ENCODE peak calls at places on chromosomes 11 and 22, in four cellular contexts. Z, C, B and F are unnamed samples.

GRCh38 chr22:49303781-49304461 is 523.8 kb downstream of the BRD1 start:
- DNase-seq in Z (no peak), B (no peak), C (no peak), F (no peak)

GRCh38 chr22:23557467-23557866 is 22.6 kb downstream of the IGLL1 start:
- DNase-seq in Z (no peak), B (no peak), C (no peak), F (no peak)

GRCh38 chr11:125155767-125156166 is 8.8 kb upstream of the PKNOX2 start:
- DNase-seq in B (no peak), C (no peak), Z (no peak), F (no peak)

GRCh38 chr11:90593099-90593498 is 370.2 kb upstream of the CHORDC1 start:
- DNase-seq in C (no peak), B (no peak), Z (no peak), F (no peak)

GRCh38 chr11:113350646-113351045 is 36.3 kb downstream of the TTC12 start:
- DNase-seq in C (no peak), Z (no peak), B (no peak), F (no peak)

GRCh38 chr22:43955883-43956286 is 643 bp downstream of the SAMM50 start:
- DNase-seq in Z (no peak), C (no peak), B (no peak), F (no peak)

GRCh38 chr11:111105566-111105965 is 140.0 kb upstream of the POU2AF2 start:
- DNase-seq in Z (no peak), C (no peak), B (no peak), F (no peak)

GRCh38 chr11:73980001-73980960 is 2.4 kb downstream of the UCP2 start:
- DNase-seq in C (peak), Z (peak), B (peak), F (peak)

GRCh38 chr11:2216400-2217064 is 44.9 kb upstream of the TH start:
- DNase-seq in Z (no peak), C (no peak), B (no peak), F (no peak)

GRCh38 chr11:36389006-36389405 is 92.9 kb downstream of the PRR5L start:
- DNase-seq in B (no peak), C (no peak), Z (no peak), F (no peak)

GRCh38 chr22:49491726-49492125 is 335.9 kb downstream of the BRD1 start:
- DNase-seq in C (no peak), Z (no peak), B (no peak), F (no peak)

GRCh38 chr11:47889714-47890441 is 41.7 kb upstream of the NUP160 start:
- DNase-seq in Z (no peak), B (no peak), C (no peak), F (peak)

GRCh38 chr11:15123849-15124248 is 9.1 kb downstream of the INSC start:
- DNase-seq in B (no peak), C (no peak), Z (no peak), F (no peak)

GRCh38 chr11:20363500-20364411 is at the start of gene HTATIP2:
- DNase-seq in Z (no peak), C (no peak), B (peak), F (peak)

GRCh38 chr11:134498326-134499139 is 86.5 kb upstream of the B3GAT1 start:
- DNase-seq in C (no peak), Z (no peak), B (no peak), F (no peak)

GRCh38 chr22:33699176-33699575 is 221.1 kb downstream of the LARGE1 start:
- DNase-seq in B (no peak), Z (no peak), C (no peak), F (no peak)

GRCh38 chr22:40418366-40419201 is 48.2 kb downstream of the SGSM3 start:
- DNase-seq in Z (no peak), C (no peak), B (peak), F (no peak)

DNA sequence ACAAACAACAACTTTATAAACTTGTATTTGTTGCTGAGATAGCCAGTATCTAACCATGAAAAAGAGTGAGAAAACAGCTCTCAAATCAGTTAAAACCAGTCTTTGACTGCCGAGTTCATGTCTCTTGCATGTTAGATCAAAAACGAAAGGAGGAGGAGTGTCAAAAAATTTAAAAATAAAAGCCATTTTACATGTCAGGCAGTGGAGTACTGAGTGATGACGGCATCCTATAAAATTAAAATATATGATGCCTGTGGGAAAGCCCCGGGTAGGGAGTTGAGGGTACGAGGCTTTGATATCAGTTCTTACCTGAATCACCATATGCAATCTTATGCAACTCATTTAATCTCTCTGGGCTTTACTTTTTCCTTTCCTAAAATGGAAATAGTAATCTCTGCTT is 117.3 kb downstream of the ETS1 start:
- DNase-seq in Z (no peak), C (no peak), B (no peak), F (no peak)
- H3K9ac ChIP-seq in Z (peak), C (no peak), B (no peak), F (no peak)

GRCh38 chr11:6604081-6604626 is 580 bp downstream of the ILK start:
- DNase-seq in C (peak), Z (no peak), B (peak), F (peak)
- TF ChIP-seq POLR2AphosphoS5 in C (no peak), Z (peak), B (peak), F (no peak)

DNA sequence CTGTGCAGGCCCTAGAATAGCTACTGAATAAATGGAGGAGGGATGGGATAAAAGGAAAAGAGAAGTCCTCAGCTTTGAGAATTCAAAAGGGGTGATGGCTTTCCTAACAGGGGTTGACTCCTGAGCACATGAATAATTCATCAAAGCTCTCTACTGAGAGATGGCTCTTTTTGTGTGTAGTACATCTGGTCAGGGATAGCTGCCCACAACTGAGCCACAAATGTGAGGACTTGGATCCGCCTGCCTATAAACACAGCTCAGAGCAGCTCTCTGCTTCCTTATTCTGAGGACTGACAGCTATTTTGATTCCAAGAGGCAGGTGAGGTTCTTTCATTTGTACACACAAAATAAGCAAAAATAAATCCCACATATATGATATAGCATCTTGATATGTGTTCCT is 82.3 kb downstream of the USP35 start:
- DNase-seq in Z (no peak), C (no peak), B (no peak), F (no peak)
- TF ChIP-seq MYC in Z (no peak), C (no peak), B (no peak), F (no peak)

DNA sequence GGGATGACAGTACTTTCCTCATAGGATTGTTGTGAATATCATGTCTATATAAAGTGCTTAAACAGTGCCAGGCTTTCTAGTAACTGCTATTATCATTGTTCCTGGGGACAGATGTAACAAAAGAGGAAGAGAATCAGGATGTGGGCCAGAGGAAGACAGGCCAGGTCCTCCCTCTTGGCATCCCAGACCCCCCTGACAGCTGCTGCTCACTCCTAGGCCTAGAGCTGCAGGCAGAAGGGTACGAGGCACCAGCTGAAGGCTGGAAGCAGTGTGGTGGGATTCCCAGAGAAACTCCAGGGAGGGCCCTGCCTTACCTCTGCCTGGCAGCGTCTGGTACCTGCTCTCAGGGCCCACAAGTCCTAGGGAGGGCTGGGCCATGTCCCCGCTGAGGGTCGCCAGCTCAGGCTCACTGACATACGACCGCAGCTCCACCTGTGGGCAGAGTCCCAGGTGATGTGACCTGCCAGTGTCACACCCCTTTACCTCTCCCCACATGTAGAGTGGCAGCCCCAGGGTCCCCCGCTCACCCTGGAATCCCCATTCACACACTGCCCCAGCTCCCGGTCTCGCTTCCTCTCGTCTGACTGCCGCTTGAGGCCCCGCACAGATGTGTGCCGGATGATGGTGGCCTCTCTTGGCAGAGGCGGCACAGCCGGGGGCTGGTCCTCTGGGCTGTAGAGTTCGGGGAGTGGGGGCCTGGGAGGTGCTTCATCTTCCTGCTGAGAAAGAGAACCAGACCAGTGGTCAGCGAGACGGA is 52.2 kb downstream of the C11orf58 start:
- DNase-seq in B (no peak), C (no peak), Z (no peak), F (no peak)
- H3K9ac ChIP-seq in B (no peak), C (no peak), Z (no peak), F (peak)

GRCh38 chr22:45216133-45217003 is 24.3 kb downstream of the KIAA0930 start:
- DNase-seq in C (no peak), Z (no peak), B (peak), F (no peak)

GRCh38 chr22:45218974-45219373 is 21.7 kb downstream of the KIAA0930 start:
- DNase-seq in C (no peak), Z (peak), B (no peak), F (peak)

GRCh38 chr22:45221201-45221600 is 19.5 kb downstream of the KIAA0930 start:
- DNase-seq in C (no peak), Z (no peak), B (no peak), F (peak)

GRCh38 chr22:45217345-45217744 is 23.3 kb downstream of the KIAA0930 start:
- DNase-seq in C (no peak), B (no peak), Z (no peak), F (no peak)

DNA sequence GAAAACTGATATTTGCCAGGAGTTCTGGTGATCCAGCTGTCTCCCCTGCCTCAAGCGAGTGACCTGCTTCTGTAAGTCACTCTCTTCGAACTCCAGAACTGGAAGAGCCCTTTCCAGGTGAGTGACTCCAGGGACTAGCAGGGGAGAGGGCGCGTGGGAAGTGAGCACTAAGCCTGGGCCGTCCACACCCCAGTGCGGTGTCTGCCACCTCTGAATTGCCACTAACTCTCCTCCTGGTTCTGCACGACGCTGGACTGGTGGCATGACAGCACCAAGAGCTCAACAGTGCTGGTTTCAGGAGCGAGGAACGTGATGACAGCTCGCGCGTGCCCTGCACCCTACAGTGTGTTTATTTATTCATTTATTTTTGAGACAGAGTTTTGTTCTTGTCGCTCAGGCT is 22.9 kb downstream of the KIAA0930 start:
- DNase-seq in B (no peak), C (no peak), Z (no peak), F (no peak)
- TF ChIP-seq POLR2AphosphoS5 in B (no peak), C (no peak), Z (no peak), F (no peak)